ENCODE peak calls at places on chromosomes 13 and 19, in six cellular contexts. N is PC-3, V is neural progenitor cell, Y is GM23338, D is HCT116, M is SK-N-SH. C is an unnamed sample.

GRCh38 chr13:72151241-72151640 is 284.2 kb upstream of the DACH1 start:
- DNase-seq in M (no peak), D (no peak), V (no peak), Y (no peak), N (peak; percentile 24), C (no peak)

GRCh38 chr13:20848203-20848602 is 54.3 kb downstream of the XPO4 start:
- DNase-seq in Y (no peak), N (no peak), D (no peak), M (no peak), V (no peak), C (no peak)

GRCh38 chr13:112648966-112649690 is 40.7 kb upstream of the ATP11A start:
- DNase-seq in N (no peak), M (no peak), D (no peak), V (no peak), Y (no peak), C (no peak)

GRCh38 chr13:23506071-23506820 is 64.0 kb upstream of the TNFRSF19 start:
- DNase-seq in Y (no peak), M (peak; percentile 46), D (no peak), V (no peak), N (no peak), C (no peak)

GRCh38 chr19:39080431-39080830 is 3.7 kb upstream of the ACP7 start:
- DNase-seq in Y (no peak), D (no peak), V (no peak), N (peak; percentile 9), M (no peak), C (no peak)

GRCh38 chr13:96991072-96991471 is 3.2 kb downstream of the OXGR1 start:
- DNase-seq in N (no peak), D (no peak), Y (no peak), V (no peak), M (no peak), C (no peak)

GRCh38 chr13:100363874-100364273 is 224.7 kb downstream of the GGACT start:
- DNase-seq in Y (no peak), D (no peak), V (no peak), N (peak; percentile 79), M (no peak), C (no peak)

GRCh38 chr19:13503570-13504235 is 2.6 kb downstream of the CACNA1A start:
- DNase-seq in M (no peak), Y (no peak), N (no peak), V (no peak), D (no peak), C (no peak)

GRCh38 chr13:93511011-93511410 is 284.4 kb downstream of the GPC6 start:
- DNase-seq in D (no peak), N (no peak), V (no peak), Y (no peak), M (no peak), C (no peak)

GRCh38 chr13:48547663-48548092 is 14.8 kb upstream of the RCBTB2 start:
- DNase-seq in D (no peak), Y (no peak), N (no peak), M (no peak), V (no peak), C (no peak)

GRCh38 chr13:97502691-97503090 is 68.7 kb downstream of the RAP2A start:
- DNase-seq in N (no peak), V (no peak), D (no peak), M (no peak), Y (no peak), C (no peak)

GRCh38 chr19:54191671-54192453 is 754 bp downstream of the TSEN34 start:
- DNase-seq in N (no peak), D (no peak), Y (no peak), M (no peak), V (no peak), C (no peak)

GRCh38 chr19:13995017-13995728 is 10.9 kb downstream of the RFX1 start:
- DNase-seq in M (no peak), N (peak; percentile 11), D (no peak), Y (no peak), V (no peak), C (no peak)

GRCh38 chr13:34247596-34247995 is 429.6 kb downstream of the RFC3 start:
- DNase-seq in D (no peak), M (no peak), N (peak; percentile 85), Y (no peak), V (no peak), C (no peak)

GRCh38 chr19:29753190-29753933 is 38.3 kb upstream of the C19orf12 start:
- DNase-seq in D (no peak), Y (no peak), V (no peak), N (no peak), M (no peak), C (no peak)

GRCh38 chr19:37128821-37129177 is 43.7 kb downstream of the ZNF585A start:
- DNase-seq in V (no peak), N (no peak), Y (no peak), M (no peak), D (no peak), C (no peak)

GRCh38 chr13:98222816-98223215 is 45.7 kb upstream of the RNF113B start:
- DNase-seq in D (no peak), Y (no peak), N (no peak), V (no peak), M (no peak), C (no peak)

GRCh38 chr13:23279321-23279720 is 98.5 kb downstream of the SGCG start:
- DNase-seq in M (no peak), V (no peak), D (no peak), N (no peak), Y (no peak), C (no peak)

GRCh38 chr13:51781246-51782022 is 22.5 kb downstream of the DHRS12 start:
- DNase-seq in Y (peak; percentile 74), D (peak; percentile 18), V (peak; percentile 64), N (peak; percentile 60), M (peak; percentile 63), C (peak; percentile 51)

GRCh38 chr13:110677731-110678545 is 28.0 kb downstream of the CARS2 start:
- DNase-seq in M (no peak), V (no peak), Y (no peak), D (no peak), N (no peak), C (no peak)

DNA sequence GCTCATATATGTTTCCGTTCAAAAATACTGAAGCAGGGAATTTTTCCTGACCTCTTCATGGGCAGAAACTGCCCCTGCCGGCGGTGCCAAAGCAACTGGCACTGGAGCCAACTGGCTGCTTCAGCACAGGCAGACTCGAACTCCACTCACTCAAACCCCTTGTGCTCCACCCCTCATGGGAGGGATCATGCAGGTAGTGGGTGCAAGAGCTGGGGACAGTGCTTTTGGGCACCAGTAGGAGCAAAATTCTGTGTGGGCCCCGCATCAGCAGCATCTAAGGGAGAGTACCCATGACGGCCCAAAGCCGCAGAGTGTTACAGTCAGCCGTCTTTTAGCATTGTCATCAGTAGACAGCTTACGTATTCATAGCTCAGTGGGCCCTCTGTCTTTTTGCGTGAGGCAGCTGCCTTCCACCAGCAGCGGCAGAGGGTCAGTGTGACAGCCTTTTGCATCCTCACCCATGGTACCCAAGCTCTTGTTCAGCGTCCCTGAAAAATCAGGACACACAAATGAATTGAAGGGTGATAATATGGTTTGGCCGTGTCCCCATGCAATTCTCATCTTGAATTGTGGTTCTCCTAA is 393.8 kb downstream of the SLITRK6 start:
- DNase-seq in M (no peak), Y (peak; percentile 7), N (no peak), D (no peak), V (no peak), C (no peak)
- TF ChIP-seq EZH2phosphoT487 in M (no peak), Y (no peak), N (no peak), D (no peak), V (no peak), C (no peak)

GRCh38 chr19:45940515-45940805 is 25.9 kb upstream of the NANOS2 start:
- DNase-seq in V (no peak), Y (no peak), D (no peak), N (no peak), M (no peak), C (no peak)

GRCh38 chr19:45935267-45935666 is 20.7 kb upstream of the NANOS2 start:
- DNase-seq in D (no peak), N (no peak), M (no peak), V (no peak), Y (peak; percentile 55), C (no peak)

GRCh38 chr19:45939792-45940514 is 25.4 kb upstream of the NANOS2 start:
- DNase-seq in Y (peak; percentile 72), N (no peak), M (no peak), D (no peak), V (no peak), C (no peak)

GRCh38 chr19:45934551-45935230 is 20.1 kb upstream of the NANOS2 start:
- DNase-seq in N (no peak), Y (peak; percentile 36), V (no peak), D (no peak), M (peak; percentile 49), C (no peak)

DNA sequence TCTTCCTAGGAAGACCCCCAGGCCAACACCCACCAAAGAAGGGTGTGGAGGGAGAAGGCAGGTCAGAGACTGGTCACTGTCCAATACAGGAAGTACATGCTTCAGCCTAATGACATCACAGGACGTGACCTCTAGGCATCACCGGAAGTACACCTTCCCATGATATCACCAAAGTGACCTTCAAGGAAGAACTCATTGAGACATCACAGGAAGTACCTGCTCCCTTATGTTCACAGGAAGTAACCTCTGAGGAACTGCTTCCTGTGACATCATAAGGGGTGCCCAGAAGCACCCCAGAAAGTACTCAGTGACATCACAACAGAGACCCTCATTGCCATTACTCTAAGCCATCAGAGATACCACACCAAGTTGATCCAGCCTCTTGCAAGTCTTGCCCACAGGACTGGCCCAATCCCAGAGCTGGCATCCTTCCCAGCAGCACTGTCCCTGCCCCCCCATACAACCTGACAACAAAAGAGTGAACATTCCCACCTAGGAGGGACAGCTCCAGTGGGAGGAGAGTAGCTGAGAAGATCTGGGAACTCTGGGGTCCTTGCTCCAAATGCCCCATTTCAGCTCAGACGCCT is 24.2 kb upstream of the NANOS2 start:
- DNase-seq in Y (no peak), M (no peak), D (no peak), V (no peak), N (no peak), C (no peak)
- H2AFZ ChIP-seq in Y (no peak overlapping the region), M (no peak overlapping the region), D (no peak overlapping the region), V (no peak overlapping the region), N (no peak overlapping the region), C (peak overlapping the region; percentile 1)

GRCh38 chr19:19443902-19444693 is 38.6 kb downstream of the GATAD2A start:
- DNase-seq in M (no peak), Y (no peak), V (no peak), N (no peak), D (no peak), C (no peak)
- H3K36me3 ChIP-seq in M (no peaks in the 10 kb centered on the region), Y (no peaks in the 10 kb centered on the region), V (no peaks in the 10 kb centered on the region), N (no peaks in the 10 kb centered on the region), D (no peaks in the 10 kb centered on the region), C (peaks cover 41% of the 10 kb centered on the region)

DNA sequence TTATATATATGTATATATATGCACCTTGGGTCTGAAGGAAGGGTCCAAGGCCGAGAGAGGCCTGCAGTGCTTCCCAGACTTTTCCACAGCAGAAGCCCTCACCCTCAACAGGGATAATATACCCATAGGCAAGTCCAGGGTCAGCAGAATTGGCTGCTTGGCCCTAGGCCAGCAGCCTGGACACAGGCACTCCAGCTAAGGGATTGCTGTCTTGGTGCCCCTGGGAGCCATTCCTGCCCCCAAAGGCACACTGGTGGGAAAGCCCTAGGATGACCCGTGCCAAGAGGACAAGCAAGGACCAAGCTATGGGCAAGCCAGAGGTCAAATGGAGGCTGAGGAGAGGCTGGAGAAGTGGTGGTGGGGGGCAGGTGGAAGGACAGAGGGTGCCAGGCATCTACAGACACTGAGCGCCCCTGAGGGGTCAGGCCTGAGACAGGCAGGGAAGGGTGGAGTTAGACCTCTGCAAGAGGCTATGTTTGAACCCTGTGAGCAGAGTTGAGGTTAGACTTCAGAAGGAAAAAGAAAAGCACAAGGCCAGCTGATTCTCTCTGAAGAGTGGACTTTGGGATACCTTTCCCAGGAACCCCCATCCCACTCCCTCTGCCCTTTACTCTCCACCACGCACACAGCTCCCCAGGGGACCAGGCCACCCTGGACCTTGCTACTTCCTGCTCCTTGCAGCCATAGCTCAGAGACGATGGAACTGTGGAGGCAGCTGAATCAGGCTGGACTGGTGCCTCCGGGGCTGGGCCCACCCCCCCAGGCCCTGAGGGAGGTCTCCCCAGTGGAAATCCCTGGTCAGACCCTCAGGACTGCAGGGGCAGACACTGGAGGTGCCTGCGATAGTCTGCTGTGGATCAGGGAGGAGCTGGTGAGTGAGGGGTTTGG is at the start of gene ERICH4:
- DNase-seq in V (no peak), D (no peak), N (no peak), M (no peak), Y (no peak), C (no peak)
- TF ChIP-seq EZH2phosphoT487 in V (no peak), D (no peak), N (no peak), M (no peak), Y (no peak), C (no peak)

C was measured in OCI-LY7.